ENCODE peak calls at places on chromosome X, in nine cellular contexts. One of them, this sample, is unnamed.

GRCh38 chrX:95718746-95719145 is 965.9 kb upstream of the DIAPH2 start:
- DNase-seq in substantia nigra: no peak
- DNase-seq in CD8-positive, alpha-beta T cell: no peak
- DNase-seq in sciatic nerve: no peak
- DNase-seq in occipital lobe: no peak
- DNase-seq in T-helper 9 cell: no peak
- DNase-seq in retina: no peak
- DNase-seq in NCI-H345: no peak
- DNase-seq in GDM1: no peak
- DNase-seq in this sample: no peak

GRCh38 chrX:47571215-47571614 is 10.2 kb downstream of the ARAF start:
- DNase-seq in occipital lobe: no peak
- DNase-seq in CD8-positive, alpha-beta T cell: no peak
- DNase-seq in substantia nigra: no peak
- DNase-seq in T-helper 9 cell: no peak
- DNase-seq in GDM1: no peak
- DNase-seq in NCI-H345: no peak
- DNase-seq in retina: no peak
- DNase-seq in sciatic nerve: no peak
- DNase-seq in this sample: no peak

GRCh38 chrX:110420771-110421498 is 62.3 kb downstream of the RTL9 start:
- DNase-seq in substantia nigra: peak
- DNase-seq in NCI-H345: no peak
- DNase-seq in occipital lobe: peak
- DNase-seq in T-helper 9 cell: no peak
- DNase-seq in sciatic nerve: no peak
- DNase-seq in retina: no peak
- DNase-seq in GDM1: no peak
- DNase-seq in CD8-positive, alpha-beta T cell: no peak
- DNase-seq in this sample: no peak

GRCh38 chrX:118360429-118361125 is 14.7 kb downstream of the WDR44 start:
- DNase-seq in sciatic nerve: no peak
- DNase-seq in NCI-H345: no peak
- DNase-seq in CD8-positive, alpha-beta T cell: no peak
- DNase-seq in T-helper 9 cell: no peak
- DNase-seq in retina: no peak
- DNase-seq in occipital lobe: no peak
- DNase-seq in GDM1: no peak
- DNase-seq in substantia nigra: no peak
- DNase-seq in this sample: no peak

GRCh38 chrX:55220119-55220794 is at the start of gene PAGE5:
- DNase-seq in NCI-H345: no peak
- DNase-seq in occipital lobe: no peak
- DNase-seq in sciatic nerve: no peak
- DNase-seq in CD8-positive, alpha-beta T cell: no peak
- DNase-seq in GDM1: no peak
- DNase-seq in retina: no peak
- DNase-seq in substantia nigra: no peak
- DNase-seq in T-helper 9 cell: no peak
- DNase-seq in this sample: no peak

GRCh38 chrX:129733335-129733734 is 5.4 kb upstream of the XPNPEP2 start:
- DNase-seq in GDM1: no peak
- DNase-seq in NCI-H345: no peak
- DNase-seq in substantia nigra: no peak
- DNase-seq in retina: no peak
- DNase-seq in sciatic nerve: no peak
- DNase-seq in T-helper 9 cell: no peak
- DNase-seq in CD8-positive, alpha-beta T cell: no peak
- DNase-seq in occipital lobe: no peak
- DNase-seq in this sample: no peak

GRCh38 chrX:109902665-109903064 is 100.2 kb upstream of the TMEM164 start:
- DNase-seq in substantia nigra: no peak
- DNase-seq in GDM1: no peak
- DNase-seq in sciatic nerve: no peak
- DNase-seq in NCI-H345: no peak
- DNase-seq in T-helper 9 cell: no peak
- DNase-seq in CD8-positive, alpha-beta T cell: no peak
- DNase-seq in occipital lobe: no peak
- DNase-seq in retina: no peak
- DNase-seq in this sample: no peak

GRCh38 chrX:132612990-132613564 is 124.2 kb upstream of the MBNL3 start:
- DNase-seq in CD8-positive, alpha-beta T cell: peak
- DNase-seq in sciatic nerve: peak
- DNase-seq in T-helper 9 cell: peak
- DNase-seq in occipital lobe: peak
- DNase-seq in retina: peak
- DNase-seq in substantia nigra: peak
- DNase-seq in NCI-H345: peak
- DNase-seq in GDM1: peak
- DNase-seq in this sample: peak

GRCh38 chrX:7055386-7056137 is 92.0 kb upstream of the STS start:
- DNase-seq in substantia nigra: no peak
- DNase-seq in NCI-H345: no peak
- DNase-seq in sciatic nerve: no peak
- DNase-seq in CD8-positive, alpha-beta T cell: no peak
- DNase-seq in T-helper 9 cell: no peak
- DNase-seq in GDM1: no peak
- DNase-seq in occipital lobe: no peak
- DNase-seq in retina: no peak
- DNase-seq in this sample: no peak

GRCh38 chrX:31670245-31670644 is 598.4 kb upstream of the FTHL17 start:
- DNase-seq in occipital lobe: no peak
- DNase-seq in sciatic nerve: no peak
- DNase-seq in retina: no peak
- DNase-seq in substantia nigra: no peak
- DNase-seq in CD8-positive, alpha-beta T cell: no peak
- DNase-seq in GDM1: no peak
- DNase-seq in T-helper 9 cell: no peak
- DNase-seq in NCI-H345: no peak
- DNase-seq in this sample: no peak

GRCh38 chrX:121238093-121238492 is 190.7 kb downstream of the GLUD2 start:
- DNase-seq in GDM1: no peak
- DNase-seq in CD8-positive, alpha-beta T cell: no peak
- DNase-seq in retina: no peak
- DNase-seq in sciatic nerve: no peak
- DNase-seq in T-helper 9 cell: no peak
- DNase-seq in substantia nigra: no peak
- DNase-seq in NCI-H345: no peak
- DNase-seq in occipital lobe: no peak
- DNase-seq in this sample: no peak

GRCh38 chrX:97704474-97704873 is 820.8 kb downstream of the RPA4 start:
- DNase-seq in GDM1: no peak
- DNase-seq in substantia nigra: no peak
- DNase-seq in T-helper 9 cell: no peak
- DNase-seq in NCI-H345: no peak
- DNase-seq in CD8-positive, alpha-beta T cell: no peak
- DNase-seq in occipital lobe: no peak
- DNase-seq in retina: no peak
- DNase-seq in sciatic nerve: no peak
- DNase-seq in this sample: no peak

GRCh38 chrX:129606918-129607317 is 47.8 kb downstream of the APLN start:
- DNase-seq in substantia nigra: peak
- DNase-seq in NCI-H345: peak
- DNase-seq in sciatic nerve: peak
- DNase-seq in CD8-positive, alpha-beta T cell: peak
- DNase-seq in T-helper 9 cell: peak
- DNase-seq in occipital lobe: no peak
- DNase-seq in retina: peak
- DNase-seq in GDM1: peak
- DNase-seq in this sample: peak

GRCh38 chrX:32176510-32176909 is 1034.8 kb downstream of the DMD start:
- DNase-seq in retina: no peak
- DNase-seq in CD8-positive, alpha-beta T cell: no peak
- DNase-seq in GDM1: no peak
- DNase-seq in T-helper 9 cell: no peak
- DNase-seq in substantia nigra: no peak
- DNase-seq in NCI-H345: no peak
- DNase-seq in occipital lobe: no peak
- DNase-seq in sciatic nerve: no peak
- DNase-seq in this sample: no peak

GRCh38 chrX:153735274-153735673 is 10.6 kb downstream of the ABCD1 start:
- DNase-seq in GDM1: no peak
- DNase-seq in T-helper 9 cell: no peak
- DNase-seq in NCI-H345: no peak
- DNase-seq in substantia nigra: no peak
- DNase-seq in retina: no peak
- DNase-seq in sciatic nerve: no peak
- DNase-seq in CD8-positive, alpha-beta T cell: no peak
- DNase-seq in occipital lobe: no peak
- DNase-seq in this sample: no peak